ENCODE peak calls at places on chromosomes 1 and 21, in eight cellular contexts. H is CD8-positive, alpha-beta memory T cell; W is T follicular helper cell; R is Right ventricle myocardium inferior; B is kidney tubule cell; C is RWPE1; V is fibroblast of the aortic adventitia; Q is RPMI7951. O is an unnamed sample.

GRCh38 chr1:203548917-203549708 is 55.2 kb downstream of the OPTC start:
- DNase-seq in H (no peak), W (no peak), R (no peak), B (no peak), C (peak; percentile 75), V (peak; percentile 72), Q (no peak), O (peak; percentile 60)

GRCh38 chr1:207793327-207793726 is 41.5 kb downstream of the CD46 start:
- DNase-seq in H (no peak), W (no peak), R (no peak), B (no peak), C (no peak), V (no peak), Q (no peak), O (no peak)

GRCh38 chr21:40689241-40689640 is 157.7 kb downstream of the DSCAM start:
- DNase-seq in H (no peak), W (no peak), R (no peak), B (peak; percentile 62), C (no peak), V (no peak), Q (no peak), O (no peak)

GRCh38 chr21:14686466-14687276 is 140.6 kb upstream of the SAMSN1 start:
- DNase-seq in H (no peak), W (no peak), R (no peak), B (no peak), C (no peak), V (no peak), Q (no peak), O (no peak)

GRCh38 chr1:56185493-56185892 is 393.9 kb downstream of the PLPP3 start:
- DNase-seq in H (no peak), W (no peak), R (no peak), B (no peak), C (no peak), V (no peak), Q (no peak), O (no peak)

GRCh38 chr21:39386194-39386593 is 37.3 kb upstream of the HMGN1 start:
- DNase-seq in H (no peak), W (no peak), R (no peak), B (peak; percentile 20), C (no peak), V (peak; percentile 43), Q (peak; percentile 64), O (no peak)

GRCh38 chr1:245458761-245459174 is 304.0 kb downstream of the KIF26B start:
- DNase-seq in H (no peak), W (no peak), R (no peak), B (peak; percentile 55), C (peak; percentile 30), V (peak; percentile 39), Q (peak; percentile 82), O (no peak)

GRCh38 chr1:152926091-152926490 is 17.7 kb downstream of the IVL start:
- DNase-seq in H (no peak), W (no peak), R (no peak), B (peak; percentile 54), C (peak; percentile 63), V (peak; percentile 46), Q (peak; percentile 19), O (peak; percentile 64)

GRCh38 chr1:29736582-29737188 is 500.4 kb downstream of the PTPRU start:
- DNase-seq in H (no peak), W (no peak), R (no peak), B (peak; percentile 48), C (peak; percentile 58), V (peak; percentile 78), Q (peak; percentile 68), O (peak; percentile 24)

GRCh38 chr1:166164995-166165660 is 1.7 kb downstream of the FAM78B start:
- DNase-seq in H (no peak), W (no peak), R (peak; percentile 73), B (peak; percentile 51), C (peak; percentile 26), V (peak; percentile 66), Q (peak; percentile 33), O (peak; percentile 60)

GRCh38 chr1:193558491-193559028 is 372.1 kb upstream of the B3GALT2 start:
- DNase-seq in H (no peak), W (no peak), R (no peak), B (peak; percentile 85), C (peak; percentile 54), V (peak; percentile 74), Q (peak; percentile 69), O (peak; percentile 55)

GRCh38 chr1:200473698-200474371 is 64.0 kb upstream of the ZNF281 start:
- DNase-seq in H (no peak), W (no peak), R (no peak), B (peak; percentile 85), C (no peak), V (peak; percentile 57), Q (peak; percentile 26), O (no peak)

GRCh38 chr1:174040387-174040786 is 18.2 kb upstream of the RC3H1 start:
- DNase-seq in H (no peak), W (no peak), R (no peak), B (peak; percentile 93), C (peak; percentile 51), V (peak; percentile 73), Q (peak; percentile 82), O (peak; percentile 89)

GRCh38 chr1:151970641-151971040 is 23.0 kb downstream of the S100A10 start:
- DNase-seq in H (no peak), W (no peak), R (no peak), B (no peak), C (peak; percentile 82), V (peak; percentile 52), Q (peak; percentile 35), O (peak; percentile 65)

GRCh38 chr1:176826265-176826664 is 338.2 kb downstream of the ASTN1 start:
- DNase-seq in H (no peak), W (no peak), R (no peak), B (no peak), C (no peak), V (no peak), Q (no peak), O (no peak)